ENCODE peak calls at places on chromosomes 16 and 17, in five cellular contexts. One of them, this sample, is unnamed. For H3K4me1 and H3K27me3, the result is how much of the 10 kb centered on the place peaks cover.

GRCh38 chr17:48036693-48037035 is 933 bp downstream of the COPZ2 start:
- DNase-seq in MM.1S: no peak
- DNase-seq in breast epithelium: no peak
- DNase-seq in right lobe of liver: no peak
- DNase-seq in left ventricle myocardium inferior: no peak
- DNase-seq in this sample: no peak

GRCh38 chr17:78318843-78319242 is 41.0 kb downstream of the SOCS3 start:
- DNase-seq in left ventricle myocardium inferior: no peak
- DNase-seq in breast epithelium: no peak
- DNase-seq in MM.1S: no peak
- DNase-seq in right lobe of liver: no peak
- DNase-seq in this sample: no peak

GRCh38 chr16:85955566-85955965 is 56.6 kb downstream of the IRF8 start:
- DNase-seq in left ventricle myocardium inferior: no peak
- DNase-seq in breast epithelium: no peak
- DNase-seq in right lobe of liver: no peak
- DNase-seq in MM.1S: no peak
- DNase-seq in this sample: no peak

GRCh38 chr16:1108299-1109252 is 12.5 kb upstream of the C1QTNF8 start:
- DNase-seq in right lobe of liver: peak
- DNase-seq in MM.1S: no peak
- DNase-seq in left ventricle myocardium inferior: peak
- DNase-seq in breast epithelium: peak
- DNase-seq in this sample: no peak

GRCh38 chr16:22816475-22816874 is 2.5 kb downstream of the HS3ST2 start:
- DNase-seq in right lobe of liver: no peak
- DNase-seq in MM.1S: no peak
- DNase-seq in left ventricle myocardium inferior: no peak
- DNase-seq in breast epithelium: no peak
- DNase-seq in this sample: no peak

GRCh38 chr17:8857919-8858318 is 9.6 kb downstream of the PIK3R6 start:
- DNase-seq in breast epithelium: peak
- DNase-seq in left ventricle myocardium inferior: peak
- DNase-seq in right lobe of liver: no peak
- DNase-seq in MM.1S: peak
- DNase-seq in this sample: no peak

GRCh38 chr17:732788-733720 is 658 bp downstream of the TLCD3A start:
- DNase-seq in MM.1S: peak
- DNase-seq in right lobe of liver: peak
- DNase-seq in left ventricle myocardium inferior: peak
- DNase-seq in breast epithelium: no peak
- DNase-seq in this sample: peak

GRCh38 chr17:31411707-31412285 is 20.3 kb downstream of the RAB11FIP4 start:
- DNase-seq in left ventricle myocardium inferior: no peak
- DNase-seq in right lobe of liver: no peak
- DNase-seq in breast epithelium: no peak
- DNase-seq in MM.1S: no peak
- DNase-seq in this sample: no peak

GRCh38 chr17:68591583-68591982 is 9.6 kb downstream of the FAM20A start:
- DNase-seq in MM.1S: no peak
- DNase-seq in left ventricle myocardium inferior: peak
- DNase-seq in right lobe of liver: no peak
- DNase-seq in breast epithelium: no peak
- DNase-seq in this sample: no peak

GRCh38 chr16:22386976-22387375 is 12.6 kb upstream of the CDR2 start:
- DNase-seq in breast epithelium: no peak
- DNase-seq in right lobe of liver: no peak
- DNase-seq in MM.1S: no peak
- DNase-seq in left ventricle myocardium inferior: no peak
- DNase-seq in this sample: no peak

GRCh38 chr16:8889893-8890548 is 7.9 kb downstream of the LITAFD start:
- DNase-seq in left ventricle myocardium inferior: no peak
- DNase-seq in breast epithelium: no peak
- DNase-seq in right lobe of liver: no peak
- DNase-seq in MM.1S: no peak
- DNase-seq in this sample: peak

GRCh38 chr17:75124819-75125162 is 6.8 kb downstream of the NT5C start:
- DNase-seq in MM.1S: no peak
- DNase-seq in left ventricle myocardium inferior: no peak
- DNase-seq in right lobe of liver: no peak
- DNase-seq in breast epithelium: no peak
- DNase-seq in this sample: no peak

GRCh38 chr16:12319464-12320030 is 343.0 kb downstream of the SNX29 start:
- DNase-seq in breast epithelium: no peak
- DNase-seq in right lobe of liver: no peak
- DNase-seq in left ventricle myocardium inferior: no peak
- DNase-seq in MM.1S: no peak
- DNase-seq in this sample: no peak

GRCh38 chr16:80006175-80006895 is 405.8 kb upstream of the MAF start:
- DNase-seq in right lobe of liver: no peak
- DNase-seq in breast epithelium: no peak
- DNase-seq in MM.1S: no peak
- DNase-seq in left ventricle myocardium inferior: peak
- DNase-seq in this sample: no peak

GRCh38 chr16:10153993-10154788 is 28.0 kb downstream of the GRIN2A start:
- DNase-seq in breast epithelium: no peak
- DNase-seq in MM.1S: no peak
- DNase-seq in right lobe of liver: no peak
- DNase-seq in left ventricle myocardium inferior: no peak
- DNase-seq in this sample: no peak
- H3K4me1 ChIP-seq in breast epithelium: under half
- H3K4me1 ChIP-seq in MM.1S: under half
- H3K4me1 ChIP-seq in right lobe of liver: under half
- H3K4me1 ChIP-seq in left ventricle myocardium inferior: under half
- H3K4me1 ChIP-seq in this sample: under half

GRCh38 chr17:4741544-4741943 is 1.8 kb upstream of the CXCL16 start:
- DNase-seq in right lobe of liver: no peak
- DNase-seq in MM.1S: no peak
- DNase-seq in breast epithelium: no peak
- DNase-seq in left ventricle myocardium inferior: no peak
- DNase-seq in this sample: no peak

GRCh38 chr17:4740584-4740983 is 856 bp upstream of the CXCL16 start:
- DNase-seq in left ventricle myocardium inferior: no peak
- DNase-seq in right lobe of liver: no peak
- DNase-seq in MM.1S: no peak
- DNase-seq in breast epithelium: no peak
- DNase-seq in this sample: no peak

GRCh38 chr17:4739122-4740024 is at the start of the genes CXCL16 and ZMYND15:
- DNase-seq in left ventricle myocardium inferior: peak
- DNase-seq in right lobe of liver: peak
- DNase-seq in MM.1S: peak
- DNase-seq in breast epithelium: peak
- DNase-seq in this sample: peak

GRCh38 chr17:4738136-4739121 is 1.2 kb upstream of the ZMYND15 start:
- DNase-seq in MM.1S: peak
- DNase-seq in left ventricle myocardium inferior: no peak
- DNase-seq in breast epithelium: peak
- DNase-seq in right lobe of liver: no peak
- DNase-seq in this sample: no peak

GRCh38 chr17:4740025-4740351 is 260 bp upstream of the CXCL16 start:
- DNase-seq in left ventricle myocardium inferior: no peak
- DNase-seq in right lobe of liver: no peak
- DNase-seq in MM.1S: no peak
- DNase-seq in breast epithelium: no peak
- DNase-seq in this sample: no peak
- H3K27me3 ChIP-seq in left ventricle myocardium inferior: under half
- H3K27me3 ChIP-seq in right lobe of liver: under half
- H3K27me3 ChIP-seq in MM.1S: under half
- H3K27me3 ChIP-seq in breast epithelium: under half
- H3K27me3 ChIP-seq in this sample: under half

GRCh38 chr17:42422958-42423712 is at the start of gene CAVIN1:
- DNase-seq in MM.1S: no peak
- DNase-seq in left ventricle myocardium inferior: peak
- DNase-seq in breast epithelium: peak
- DNase-seq in right lobe of liver: peak
- DNase-seq in this sample: peak
- H3K4me1 ChIP-seq in MM.1S: under half
- H3K4me1 ChIP-seq in left ventricle myocardium inferior: half or more
- H3K4me1 ChIP-seq in breast epithelium: under half
- H3K4me1 ChIP-seq in right lobe of liver: under half
- H3K4me1 ChIP-seq in this sample: under half

GRCh38 chr17:4585203-4585939 is 1.0 kb downstream of the SMTNL2 start:
- DNase-seq in breast epithelium: no peak
- DNase-seq in MM.1S: no peak
- DNase-seq in left ventricle myocardium inferior: no peak
- DNase-seq in right lobe of liver: no peak
- DNase-seq in this sample: peak
- H3K27me3 ChIP-seq in breast epithelium: under half
- H3K27me3 ChIP-seq in MM.1S: half or more
- H3K27me3 ChIP-seq in left ventricle myocardium inferior: under half
- H3K27me3 ChIP-seq in right lobe of liver: under half
- H3K27me3 ChIP-seq in this sample: under half

DNA sequence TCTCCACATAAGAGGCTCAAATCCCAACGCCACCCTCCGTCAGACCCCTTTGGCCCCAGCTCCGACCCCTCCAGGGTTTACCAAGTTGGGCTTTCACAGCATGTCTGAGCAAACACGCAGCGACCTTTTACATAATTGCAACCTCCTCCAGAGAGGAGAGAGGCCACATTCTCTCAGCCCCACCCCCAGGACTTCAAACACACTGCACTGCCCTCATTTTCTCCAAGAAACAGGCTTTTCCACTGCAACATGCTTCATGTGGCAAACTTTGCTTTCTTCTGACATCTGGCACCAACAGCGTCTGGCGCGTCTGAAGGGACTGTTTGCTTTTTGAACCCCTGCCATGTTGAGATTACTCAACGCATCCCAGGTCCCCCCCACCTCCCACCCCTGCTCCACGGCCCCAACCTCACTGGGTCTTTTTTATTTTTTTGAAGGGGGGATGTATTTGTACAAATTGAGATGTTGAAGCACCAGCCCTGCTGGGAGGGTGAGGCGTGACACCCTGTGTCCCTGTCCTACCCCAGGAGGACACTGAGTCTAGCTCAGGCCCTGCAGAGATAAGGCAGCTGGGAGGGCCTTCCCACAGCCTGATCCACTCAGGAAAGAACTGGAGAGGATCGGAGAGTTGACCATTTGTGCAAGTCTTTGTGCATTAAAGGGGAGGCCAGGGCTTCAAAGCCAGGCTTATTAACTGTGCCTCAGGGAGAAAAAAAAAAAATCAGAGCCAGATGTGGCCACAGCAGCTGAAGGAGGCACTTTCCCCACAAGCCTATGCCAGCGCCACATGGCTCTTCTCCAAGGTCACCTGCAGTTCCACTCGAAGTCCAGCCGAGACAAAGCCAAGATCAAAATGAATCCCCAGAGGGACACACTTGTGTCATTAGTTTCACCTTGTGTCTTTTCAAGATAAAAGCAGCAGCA is 29.7 kb downstream of the AXIN2 start:
- DNase-seq in right lobe of liver: no peak
- DNase-seq in MM.1S: no peak
- DNase-seq in left ventricle myocardium inferior: peak
- DNase-seq in breast epithelium: peak
- DNase-seq in this sample: peak
- H3K4me1 ChIP-seq in right lobe of liver: under half
- H3K4me1 ChIP-seq in MM.1S: under half
- H3K4me1 ChIP-seq in left ventricle myocardium inferior: under half
- H3K4me1 ChIP-seq in breast epithelium: under half
- H3K4me1 ChIP-seq in this sample: under half

GRCh38 chr17:50613596-50613995 is 21.1 kb upstream of the ABCC3 start:
- DNase-seq in breast epithelium: no peak
- DNase-seq in left ventricle myocardium inferior: no peak
- DNase-seq in MM.1S: no peak
- DNase-seq in right lobe of liver: no peak
- DNase-seq in this sample: no peak
- H3K27me3 ChIP-seq in breast epithelium: under half
- H3K27me3 ChIP-seq in left ventricle myocardium inferior: under half
- H3K27me3 ChIP-seq in MM.1S: half or more
- H3K27me3 ChIP-seq in right lobe of liver: under half
- H3K27me3 ChIP-seq in this sample: under half

DNA sequence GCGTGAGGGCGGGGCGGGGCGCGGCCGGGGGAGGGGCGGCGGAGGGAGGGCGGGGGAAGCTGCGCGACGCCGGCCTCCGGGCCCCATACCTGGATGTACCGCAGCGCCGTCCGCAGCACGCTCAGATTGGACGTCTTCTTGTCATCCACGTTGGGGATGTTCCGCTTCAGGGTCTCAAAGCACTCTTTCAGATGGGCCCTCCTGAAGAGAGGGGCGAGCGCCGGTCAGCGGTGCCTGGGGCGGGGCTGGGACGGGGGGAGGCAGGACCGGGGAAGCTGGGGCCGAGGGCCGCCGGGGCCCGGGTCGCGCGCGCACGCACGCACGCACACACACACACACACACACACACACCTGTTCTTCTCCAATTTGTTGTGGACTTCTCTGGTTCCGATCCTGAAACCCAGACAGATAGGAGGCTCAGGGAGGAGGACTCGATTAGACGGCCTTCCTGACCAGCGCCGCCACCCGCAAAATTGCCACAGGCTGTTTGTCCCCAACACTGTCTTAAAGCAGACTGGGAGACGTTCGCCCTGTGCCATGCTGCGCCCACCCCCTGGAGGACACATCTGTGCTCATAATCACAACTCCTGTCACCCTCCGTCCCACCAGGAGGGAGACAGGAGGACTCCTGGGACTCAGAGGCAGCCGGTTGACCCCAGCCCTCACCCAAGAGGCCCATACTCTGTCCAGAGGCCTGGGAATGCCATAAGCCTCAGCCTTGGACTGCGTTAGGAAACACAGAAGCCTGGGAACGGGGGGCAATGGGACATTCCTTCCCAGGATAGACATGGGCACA is 6.7 kb downstream of the MNT start:
- DNase-seq in breast epithelium: no peak
- DNase-seq in right lobe of liver: no peak
- DNase-seq in MM.1S: no peak
- DNase-seq in left ventricle myocardium inferior: no peak
- DNase-seq in this sample: peak
- H3K4me1 ChIP-seq in breast epithelium: under half
- H3K4me1 ChIP-seq in right lobe of liver: under half
- H3K4me1 ChIP-seq in MM.1S: under half
- H3K4me1 ChIP-seq in left ventricle myocardium inferior: half or more
- H3K4me1 ChIP-seq in this sample: half or more

DNA sequence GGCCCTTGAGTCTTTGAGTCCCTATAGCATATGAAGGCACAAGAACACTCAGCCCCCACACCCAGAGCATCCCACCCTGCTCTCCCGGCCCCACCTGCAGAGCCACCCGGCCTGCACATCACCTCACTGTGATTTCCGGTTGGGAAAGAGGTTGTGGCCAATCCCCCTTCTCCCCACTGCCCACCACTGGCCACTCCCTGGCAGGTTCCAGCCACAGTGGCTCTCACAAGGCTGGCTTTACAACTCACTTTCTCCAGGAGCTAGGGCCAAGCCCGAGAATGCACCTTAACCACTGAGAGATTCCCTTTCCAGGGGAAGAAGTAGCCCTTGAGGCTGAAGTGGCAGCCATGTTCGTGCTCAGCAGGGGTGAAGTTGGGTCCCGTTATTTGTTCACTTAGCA is 123.9 kb downstream of the C16orf78 start:
- DNase-seq in MM.1S: no peak
- DNase-seq in left ventricle myocardium inferior: no peak
- DNase-seq in breast epithelium: no peak
- DNase-seq in right lobe of liver: no peak
- DNase-seq in this sample: no peak
- H3K27me3 ChIP-seq in MM.1S: under half
- H3K27me3 ChIP-seq in left ventricle myocardium inferior: under half
- H3K27me3 ChIP-seq in breast epithelium: under half
- H3K27me3 ChIP-seq in right lobe of liver: under half
- H3K27me3 ChIP-seq in this sample: under half

This sample was measured in upper lobe of right lung.